ENCODE peak calls at places on chromosome 9, in four cellular contexts. E is psoas muscle, W is mesendoderm, M is neural progenitor cell. B is an unnamed sample. For H3K4me1 and H3K36me3, the result is how much of the 10 kb centered on the place peaks cover.

GRCh38 chr9:94799578-94800264 is 73.2 kb downstream of the AOPEP start:
- DNase-seq in W (peak), E (no peak), M (no peak), B (no peak)

GRCh38 chr9:64128572-64128971 is 1156.4 kb downstream of the FOXD4L5 start:
- DNase-seq in M (no peak), W (no peak), E (no peak), B (no peak)

GRCh38 chr9:78013924-78014323 is 17.7 kb downstream of the GNAQ start:
- DNase-seq in W (no peak), E (no peak), M (no peak), B (no peak)

GRCh38 chr9:134748637-134749036 is 107.0 kb downstream of the COL5A1 start:
- DNase-seq in M (no peak), W (no peak), E (no peak), B (peak)

GRCh38 chr9:93082841-93083411 is 13.1 kb upstream of the CARD19 start:
- DNase-seq in W (no peak), E (no peak), M (peak), B (peak)

GRCh38 chr9:128771094-128771721 is 519 bp downstream of the ZER1 start:
- DNase-seq in M (no peak), E (no peak), W (peak), B (no peak)

GRCh38 chr9:95341262-95342011 is 23.9 kb upstream of the FANCC start:
- DNase-seq in W (peak), E (no peak), M (peak), B (no peak)

GRCh38 chr9:34124923-34125322 is 1.6 kb downstream of the DCAF12 start:
- DNase-seq in W (no peak), M (no peak), E (no peak), B (no peak)

GRCh38 chr9:1938675-1939170 is 76.4 kb upstream of the SMARCA2 start:
- DNase-seq in E (no peak), M (no peak), W (no peak), B (no peak)

GRCh38 chr9:127651697-127652610 is 39.9 kb downstream of the STXBP1 start:
- DNase-seq in W (no peak), M (no peak), E (no peak), B (no peak)

GRCh38 chr9:4923580-4924544 is 61.2 kb upstream of the JAK2 start:
- DNase-seq in E (no peak), W (peak), M (no peak), B (no peak)

GRCh38 chr9:129473523-129474244 is 147.2 kb downstream of the C9orf50 start:
- DNase-seq in M (no peak), W (no peak), E (peak), B (no peak)

GRCh38 chr9:25472681-25473080 is 205.6 kb downstream of the TUSC1 start:
- DNase-seq in W (no peak), M (no peak), E (no peak), B (no peak)

DNA sequence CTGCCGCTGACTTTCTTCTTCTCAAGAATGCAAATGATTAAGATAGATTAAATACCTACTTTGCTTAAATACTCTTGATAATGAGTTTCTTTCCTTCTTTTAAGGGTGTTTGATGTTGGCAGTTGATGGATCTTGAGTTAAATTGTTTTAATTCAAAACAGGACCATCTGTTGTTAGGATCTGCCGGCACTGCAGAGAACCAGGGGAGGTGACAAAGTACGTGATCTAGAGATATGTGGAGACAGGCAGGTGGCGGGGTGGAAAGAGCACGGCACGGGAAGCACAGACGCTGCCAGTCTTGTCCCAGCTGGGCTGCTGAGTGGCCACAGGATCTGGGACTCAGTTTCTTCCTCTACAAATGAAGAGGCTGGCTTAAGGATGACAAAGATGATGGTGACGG is 37.8 kb downstream of the MED27 start:
- DNase-seq in W (no peak), M (no peak), E (no peak), B (no peak)
- H3K4me1 ChIP-seq in W (under half), M (under half), E (under half), B (under half)

GRCh38 chr9:36966371-36967097 is 67.5 kb downstream of the PAX5 start:
- DNase-seq in W (no peak), M (no peak), E (no peak), B (no peak)
- H3K36me3 ChIP-seq in W (under half), M (under half), E (under half), B (under half)

GRCh38 chr9:108052431-108053080 is 563.0 kb upstream of the KLF4 start:
- DNase-seq in E (no peak), M (peak), W (peak), B (no peak)
- H3K4me1 ChIP-seq in E (under half), M (under half), W (under half), B (under half)

GRCh38 chr9:75642522-75642921 is 248.0 kb upstream of the PCSK5 start:
- DNase-seq in E (no peak), W (no peak), M (no peak), B (no peak)

GRCh38 chr9:75636427-75637045 is 253.9 kb upstream of the PCSK5 start:
- DNase-seq in E (no peak), W (no peak), M (no peak), B (no peak)

GRCh38 chr9:75644649-75645048 is 245.8 kb upstream of the PCSK5 start:
- DNase-seq in E (peak), M (no peak), W (no peak), B (peak)

GRCh38 chr9:75640250-75640649 is 250.2 kb upstream of the PCSK5 start:
- DNase-seq in E (no peak), W (peak), M (no peak), B (no peak)
- H3K36me3 ChIP-seq in E (under half), W (under half), M (under half), B (under half)

B was measured in SJCRH30.